ENCODE peak calls at places on chromosomes 11 and 22, in six cellular contexts. R, V, Y, A, Z and D are unnamed samples.

GRCh38 chr22:49964136-49964492 is 3.5 kb downstream of the PIM3 start:
- DNase-seq in Z (peak), R (peak), A (no peak), V (no peak), Y (no peak), D (no peak)

GRCh38 chr11:32586576-32587190 is 3.1 kb downstream of the EIF3M start:
- DNase-seq in R (no peak), Z (no peak), Y (no peak), A (no peak), V (peak), D (no peak)

GRCh38 chr11:84993386-84993785 is 633.8 kb downstream of the DLG2 start:
- DNase-seq in Y (no peak), R (no peak), Z (no peak), V (peak), A (no peak), D (no peak)

GRCh38 chr22:20807315-20807752 is 33.4 kb downstream of the SERPIND1 start:
- DNase-seq in V (peak), Z (no peak), A (no peak), Y (peak), R (no peak), D (peak)

GRCh38 chr11:6628526-6628925 is 9.3 kb upstream of the TPP1 start:
- DNase-seq in A (no peak), V (no peak), R (no peak), Y (no peak), Z (no peak), D (no peak)

GRCh38 chr22:44472583-44472982 is 25.4 kb downstream of the RTL6 start:
- DNase-seq in A (no peak), R (no peak), Z (no peak), V (no peak), Y (no peak), D (no peak)

GRCh38 chr11:13215157-13215556 is 62.4 kb upstream of the BMAL1 start:
- DNase-seq in V (no peak), A (no peak), Z (no peak), R (no peak), Y (peak), D (peak)

GRCh38 chr11:32706985-32707736 is 87.3 kb downstream of the CCDC73 start:
- DNase-seq in Y (peak), V (no peak), A (no peak), R (no peak), Z (no peak), D (peak)

GRCh38 chr11:107563702-107564101 is 1.8 kb downstream of the ALKBH8 start:
- DNase-seq in Z (no peak), V (peak), Y (no peak), A (peak), R (no peak), D (peak)

GRCh38 chr11:32302826-32303225 is 132.5 kb downstream of the WT1 start:
- DNase-seq in R (no peak), Y (no peak), V (no peak), A (no peak), Z (no peak), D (no peak)

GRCh38 chr11:82864268-82864667 is 36.0 kb downstream of the PRCP start:
- DNase-seq in R (peak), V (peak), Y (peak), Z (peak), A (peak), D (peak)

GRCh38 chr11:117827521-117828511 is 3.3 kb upstream of the FXYD2 start:
- DNase-seq in Z (no peak), V (no peak), R (no peak), Y (no peak), A (no peak), D (no peak)

GRCh38 chr22:42091446-42091764 is 833 bp upstream of the NDUFA6 start:
- DNase-seq in V (no peak), Z (no peak), R (no peak), A (no peak), Y (no peak), D (no peak)

GRCh38 chr11:109039611-109040010 is 374.7 kb downstream of the DDX10 start:
- DNase-seq in Z (no peak), R (no peak), Y (no peak), V (no peak), A (no peak), D (no peak)

GRCh38 chr22:26302726-26303125 is 126.3 kb upstream of the ASPHD2 start:
- DNase-seq in R (no peak), A (no peak), Y (no peak), V (no peak), Z (no peak), D (no peak)

GRCh38 chr22:37121887-37122591 is 12.5 kb upstream of the TMPRSS6 start:
- DNase-seq in A (no peak), R (no peak), V (no peak), Y (no peak), Z (no peak), D (peak)

GRCh38 chr11:76225122-76225584 is 18.9 kb upstream of the WNT11 start:
- DNase-seq in R (no peak), Y (no peak), Z (peak), V (no peak), A (no peak), D (no peak)

GRCh38 chr11:2512431-2513407 is 67.9 kb downstream of the KCNQ1 start:
- DNase-seq in Y (no peak), A (no peak), Z (peak), V (peak), R (no peak), D (no peak)

GRCh38 chr11:130315354-130315970 is 745 bp upstream of the ZBTB44 start:
- DNase-seq in V (peak), A (peak), Y (no peak), R (peak), Z (peak), D (no peak)

GRCh38 chr22:27627444-27627833 is 174.1 kb downstream of the MN1 start:
- DNase-seq in A (no peak), V (no peak), Y (no peak), Z (no peak), R (no peak), D (no peak)

GRCh38 chr11:36292311-36292722 is 3.1 kb upstream of the COMMD9 start:
- DNase-seq in Z (no peak), V (peak), R (no peak), A (no peak), Y (no peak), D (peak)

GRCh38 chr11:46001427-46002049 is 79.1 kb downstream of the LARGE2 start:
- DNase-seq in V (no peak), Y (no peak), R (no peak), Z (no peak), A (no peak), D (no peak)

GRCh38 chr22:19615867-19616581 is 91.8 kb upstream of the CLDN5 start:
- DNase-seq in Y (no peak), R (no peak), Z (no peak), A (no peak), V (no peak), D (no peak)

GRCh38 chr11:46391578-46392420 is at the start of gene CHRM4:
- DNase-seq in Z (no peak), A (no peak), Y (no peak), R (no peak), V (peak), D (no peak)

GRCh38 chr11:363948-364761 is 5.1 kb upstream of the B4GALNT4 start:
- DNase-seq in V (peak), Y (no peak), R (no peak), A (no peak), Z (no peak), D (peak)
- TF ChIP-seq CTCF in V (peak), Y (peak), R (no peak), A (no peak), Z (no peak), D (peak)

DNA sequence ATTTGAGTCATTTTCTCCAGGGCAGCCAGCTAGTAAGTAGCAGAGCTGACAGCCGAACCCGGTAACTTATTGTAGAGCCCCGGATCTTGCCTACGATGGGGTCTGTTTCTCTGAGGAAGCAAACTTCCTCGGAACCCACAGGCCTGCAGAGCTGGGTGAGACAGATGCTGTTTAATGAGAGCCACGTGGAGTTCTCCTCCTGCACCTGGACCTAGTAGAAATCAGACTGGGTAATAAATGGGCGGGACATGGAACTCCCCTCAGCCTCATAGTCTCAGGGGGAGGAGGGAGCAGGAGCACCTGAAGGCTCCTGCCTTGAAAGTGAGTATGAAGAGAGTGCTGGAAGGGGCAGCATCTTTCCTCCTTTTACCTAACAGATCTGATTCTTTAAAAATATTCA is at the start of gene IZUMO1R:
- DNase-seq in Z (no peak), V (no peak), Y (no peak), A (no peak), R (no peak), D (no peak)
- TF ChIP-seq CTCF in Z (no peak), V (no peak), Y (no peak), A (no peak), R (no peak), D (no peak)

DNA sequence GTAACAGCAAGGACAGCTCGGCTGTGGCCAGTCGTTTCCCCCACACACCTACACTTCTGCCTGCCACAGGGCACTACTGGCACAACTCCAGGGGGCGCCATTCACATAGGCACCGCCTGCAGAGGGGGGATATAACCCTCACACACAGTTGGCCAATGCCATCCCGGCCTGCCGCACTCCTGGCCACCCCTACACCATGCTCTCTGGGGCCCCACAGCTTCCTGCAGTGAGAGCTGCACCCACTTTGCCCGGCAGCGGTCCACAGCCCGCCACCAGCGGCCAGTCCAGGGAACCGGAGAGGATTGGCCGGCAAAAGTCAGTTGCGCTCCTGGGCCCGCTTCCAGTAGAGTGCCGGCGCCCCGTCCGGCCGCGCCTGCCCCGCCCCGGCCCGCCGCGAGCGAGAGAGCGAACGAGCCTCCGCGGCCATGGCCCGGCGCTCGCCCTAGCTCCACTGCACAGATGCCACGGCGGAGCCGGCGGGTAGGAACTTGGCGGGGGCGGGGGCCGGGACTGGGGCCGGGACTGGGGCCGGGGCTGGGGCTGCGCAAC is 25.6 kb upstream of the SUSD2 start:
- DNase-seq in Z (peak), R (peak), V (peak), Y (no peak), A (peak), D (peak)
- TF ChIP-seq CTCF in Z (peak), R (no peak), V (peak), Y (peak), A (no peak), D (peak)

GRCh38 chr11:4891996-4892640 is 10.4 kb downstream of the OR51T1 start:
- DNase-seq in A (no peak), V (no peak), Y (no peak), R (no peak), Z (no peak), D (peak)
- TF ChIP-seq CTCF in A (no peak), V (peak), Y (no peak), R (no peak), Z (no peak), D (peak)

GRCh38 chr11:78034623-78035022 is 11.5 kb upstream of the KCTD14 start:
- DNase-seq in Z (no peak), A (no peak), V (no peak), R (no peak), Y (no peak), D (no peak)
- TF ChIP-seq CTCF in Z (no peak), A (no peak), V (no peak), R (no peak), Y (no peak), D (no peak)